ENCODE peak calls at places on chromosomes 13 and 19, in six cellular contexts. F is body of pancreas; K is A549; E is CD4-positive, alpha-beta T cell; C is fibroblast of pulmonary artery; Z is B cell. W is an unnamed sample.

GRCh38 chr13:71867101-71867814 is at the start of gene DACH1:
- DNase-seq in F (peak), K (no peak), E (no peak), C (peak), Z (peak), W (no peak)

GRCh38 chr13:78657699-78658629 is 991 bp downstream of the OBI1 start:
- DNase-seq in F (no peak), K (peak), E (no peak), C (peak), Z (peak), W (no peak)

GRCh38 chr13:50912851-50913250 is 3.3 kb downstream of the RNASEH2B start:
- DNase-seq in F (no peak), K (no peak), E (no peak), C (no peak), Z (no peak), W (no peak)

GRCh38 chr13:57137631-57138030 is 3.1 kb upstream of the PRR20A start:
- DNase-seq in F (no peak), K (no peak), E (no peak), C (no peak), Z (no peak), W (no peak)

GRCh38 chr13:83162493-83162892 is 719.8 kb downstream of the SLITRK1 start:
- DNase-seq in F (no peak), K (no peak), E (no peak), C (no peak), Z (no peak), W (no peak)

GRCh38 chr13:105412171-105412570 is 1123.3 kb downstream of the EFNB2 start:
- DNase-seq in F (no peak), K (no peak), E (no peak), C (no peak), Z (no peak), W (no peak)

GRCh38 chr13:48493076-48493765 is 39.7 kb downstream of the RCBTB2 start:
- DNase-seq in F (no peak), K (no peak), E (no peak), C (peak), Z (peak), W (no peak)

GRCh38 chr19:16435238-16435911 is 36.4 kb downstream of the EPS15L1 start:
- DNase-seq in F (peak), K (no peak), E (no peak), C (peak), Z (no peak), W (no peak)

GRCh38 chr13:83881031-83881727 is 1.1 kb downstream of the SLITRK1 start:
- DNase-seq in F (no peak), K (no peak), E (no peak), C (no peak), Z (no peak), W (no peak)

GRCh38 chr13:74465279-74465678 is 331.1 kb upstream of the KLF12 start:
- DNase-seq in F (no peak), K (no peak), E (no peak), C (no peak), Z (no peak), W (no peak)

GRCh38 chr13:48727252-48728011 is 73.7 kb downstream of the CYSLTR2 start:
- DNase-seq in F (no peak), K (no peak), E (no peak), C (peak), Z (no peak), W (no peak)

GRCh38 chr19:24140099-24140498 is 53.1 kb downstream of the ZNF254 start:
- DNase-seq in F (no peak), K (no peak), E (no peak), C (peak), Z (no peak), W (no peak)

GRCh38 chr19:36987091-36987490 is 71.0 kb downstream of the ZNF568 start:
- DNase-seq in F (no peak), K (no peak), E (no peak), C (no peak), Z (no peak), W (no peak)

GRCh38 chr19:35885225-35885624 is 15.1 kb downstream of the NFKBID start:
- DNase-seq in F (no peak), K (no peak), E (no peak), C (no peak), Z (no peak), W (no peak)

GRCh38 chr13:46796129-46796514 is 839 bp downstream of the ESD start:
- DNase-seq in F (no peak), K (no peak), E (no peak), C (no peak), Z (no peak), W (no peak)

GRCh38 chr19:290539-291521 is at the start of gene PLPP2:
- DNase-seq in F (peak), K (peak), E (no peak), C (peak), Z (no peak), W (peak)

GRCh38 chr13:110216006-110216402 is 91.0 kb downstream of the COL4A1 start:
- DNase-seq in F (no peak), K (no peak), E (no peak), C (no peak), Z (no peak), W (no peak)

GRCh38 chr19:47305309-47305751 is 4.3 kb upstream of the C5AR1 start:
- DNase-seq in F (peak), K (peak), E (peak), C (peak), Z (peak), W (peak)
- TF ChIP-seq CTCF in F (peak), K (peak), E (peak), C (peak), Z (peak), W (peak)

GRCh38 chr19:41999071-41999877 is 5.2 kb upstream of the ATP1A3 start:
- DNase-seq in F (no peak), K (no peak), E (no peak), C (no peak), Z (peak), W (peak)
- TF ChIP-seq CTCF in F (no peak), K (no peak), E (no peak), C (no peak), Z (no peak), W (no peak)

DNA sequence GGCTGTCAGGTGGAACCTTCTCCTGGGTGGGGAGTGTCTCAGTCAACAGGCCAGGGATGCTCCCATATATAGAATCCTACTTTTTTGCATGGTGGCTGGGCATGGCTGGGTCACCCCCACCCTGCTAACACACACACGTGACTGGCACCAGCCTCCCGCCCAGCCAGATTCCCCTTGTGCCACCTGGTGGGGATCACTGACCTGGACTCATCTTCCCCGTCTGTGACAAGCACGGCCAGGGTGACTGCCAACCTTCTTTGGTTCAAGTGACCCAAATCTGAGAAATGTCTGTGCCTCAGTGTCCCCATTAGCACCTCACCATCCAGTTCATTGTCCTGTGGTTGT is 1.0 kb downstream of the PKN1 start:
- DNase-seq in F (peak), K (no peak), E (no peak), C (no peak), Z (no peak), W (peak)
- TF ChIP-seq CTCF in F (no peak), K (no peak), E (no peak), C (no peak), Z (peak), W (no peak)

GRCh38 chr19:11293468-11294389 is 2.2 kb upstream of the TSPAN16 start:
- DNase-seq in F (peak), K (peak), E (peak), C (peak), Z (peak), W (peak)
- TF ChIP-seq CTCF in F (peak), K (peak), E (peak), C (peak), Z (peak), W (peak)

GRCh38 chr13:39527301-39527700 is 75.7 kb downstream of the LHFPL6 start:
- DNase-seq in F (no peak), K (no peak), E (no peak), C (no peak), Z (no peak), W (no peak)

GRCh38 chr13:39526499-39526898 is 76.5 kb downstream of the LHFPL6 start:
- DNase-seq in F (no peak), K (no peak), E (no peak), C (no peak), Z (no peak), W (no peak)

GRCh38 chr13:39522329-39522728 is 80.7 kb downstream of the LHFPL6 start:
- DNase-seq in F (no peak), K (no peak), E (no peak), C (no peak), Z (no peak), W (no peak)

GRCh38 chr13:39527961-39528720 is 74.9 kb downstream of the LHFPL6 start:
- DNase-seq in F (no peak), K (peak), E (no peak), C (peak), Z (no peak), W (no peak)

GRCh38 chr13:39524795-39525194 is 78.2 kb downstream of the LHFPL6 start:
- DNase-seq in F (no peak), K (no peak), E (no peak), C (no peak), Z (no peak), W (no peak)
- TF ChIP-seq CTCF in F (no peak), K (no peak), E (no peak), C (no peak), Z (no peak), W (no peak)

W was measured in Calu3.